ENCODE peak calls at places on chromosomes 13 and 19, in eight cellular contexts. One of them, this sample, is unnamed.

GRCh38 chr13:51453308-51453958 is 597 bp upstream of the INTS6 start:
- DNase-seq in AG08395: peak
- DNase-seq in hepatic stellate cell: peak
- DNase-seq in ACHN: peak
- DNase-seq in DMS153: no peak
- DNase-seq in AG09309: no peak
- DNase-seq in ELR: no peak
- DNase-seq in activated CD4-positive, CD25-positive, alpha-beta regulatory T cell treated with anti-CD3 and anti-CD28 coated beads, Interleukin-2, amount 50 U/mL, for 16 hours: peak
- DNase-seq in this sample: peak

GRCh38 chr19:2151339-2152229 is at the start of gene AP3D1:
- DNase-seq in AG08395: peak
- DNase-seq in hepatic stellate cell: peak
- DNase-seq in ACHN: peak
- DNase-seq in DMS153: peak
- DNase-seq in AG09309: peak
- DNase-seq in ELR: peak
- DNase-seq in activated CD4-positive, CD25-positive, alpha-beta regulatory T cell treated with anti-CD3 and anti-CD28 coated beads, Interleukin-2, amount 50 U/mL, for 16 hours: peak
- DNase-seq in this sample: peak

GRCh38 chr19:43784981-43785808 is 4.4 kb upstream of the KCNN4 start:
- DNase-seq in AG08395: peak
- DNase-seq in hepatic stellate cell: peak
- DNase-seq in ACHN: peak
- DNase-seq in DMS153: peak
- DNase-seq in AG09309: no peak
- DNase-seq in ELR: peak
- DNase-seq in activated CD4-positive, CD25-positive, alpha-beta regulatory T cell treated with anti-CD3 and anti-CD28 coated beads, Interleukin-2, amount 50 U/mL, for 16 hours: no peak
- DNase-seq in this sample: no peak

GRCh38 chr19:47630594-47630993 is 21.7 kb downstream of the BICRA start:
- DNase-seq in AG08395: no peak
- DNase-seq in hepatic stellate cell: no peak
- DNase-seq in ACHN: no peak
- DNase-seq in DMS153: no peak
- DNase-seq in AG09309: no peak
- DNase-seq in ELR: no peak
- DNase-seq in activated CD4-positive, CD25-positive, alpha-beta regulatory T cell treated with anti-CD3 and anti-CD28 coated beads, Interleukin-2, amount 50 U/mL, for 16 hours: no peak
- DNase-seq in this sample: no peak

GRCh38 chr13:79528759-79529191 is 47.8 kb downstream of the NDFIP2 start:
- DNase-seq in AG08395: no peak
- DNase-seq in hepatic stellate cell: no peak
- DNase-seq in ACHN: no peak
- DNase-seq in DMS153: no peak
- DNase-seq in AG09309: no peak
- DNase-seq in ELR: peak
- DNase-seq in activated CD4-positive, CD25-positive, alpha-beta regulatory T cell treated with anti-CD3 and anti-CD28 coated beads, Interleukin-2, amount 50 U/mL, for 16 hours: no peak
- DNase-seq in this sample: no peak

GRCh38 chr19:28394705-28395104 is 818.2 kb downstream of the UQCRFS1 start:
- DNase-seq in AG08395: no peak
- DNase-seq in hepatic stellate cell: no peak
- DNase-seq in ACHN: no peak
- DNase-seq in DMS153: no peak
- DNase-seq in AG09309: no peak
- DNase-seq in ELR: no peak
- DNase-seq in activated CD4-positive, CD25-positive, alpha-beta regulatory T cell treated with anti-CD3 and anti-CD28 coated beads, Interleukin-2, amount 50 U/mL, for 16 hours: no peak
- DNase-seq in this sample: no peak

GRCh38 chr13:73187106-73187505 is 128.3 kb downstream of the KLF5 start:
- DNase-seq in AG08395: no peak
- DNase-seq in hepatic stellate cell: no peak
- DNase-seq in ACHN: no peak
- DNase-seq in DMS153: no peak
- DNase-seq in AG09309: no peak
- DNase-seq in ELR: no peak
- DNase-seq in activated CD4-positive, CD25-positive, alpha-beta regulatory T cell treated with anti-CD3 and anti-CD28 coated beads, Interleukin-2, amount 50 U/mL, for 16 hours: no peak
- DNase-seq in this sample: no peak

GRCh38 chr19:12913011-12913561 is 6.0 kb downstream of the SYCE2 start:
- DNase-seq in AG08395: peak
- DNase-seq in hepatic stellate cell: peak
- DNase-seq in ACHN: no peak
- DNase-seq in DMS153: peak
- DNase-seq in AG09309: no peak
- DNase-seq in ELR: peak
- DNase-seq in activated CD4-positive, CD25-positive, alpha-beta regulatory T cell treated with anti-CD3 and anti-CD28 coated beads, Interleukin-2, amount 50 U/mL, for 16 hours: no peak
- DNase-seq in this sample: peak

GRCh38 chr19:17109962-17110598 is 34.5 kb downstream of the MYO9B start:
- DNase-seq in AG08395: no peak
- DNase-seq in hepatic stellate cell: no peak
- DNase-seq in ACHN: no peak
- DNase-seq in DMS153: no peak
- DNase-seq in AG09309: no peak
- DNase-seq in ELR: no peak
- DNase-seq in activated CD4-positive, CD25-positive, alpha-beta regulatory T cell treated with anti-CD3 and anti-CD28 coated beads, Interleukin-2, amount 50 U/mL, for 16 hours: no peak
- DNase-seq in this sample: no peak

GRCh38 chr19:51166846-51167490 is 24.9 kb downstream of the SIGLEC7 start:
- DNase-seq in AG08395: no peak
- DNase-seq in hepatic stellate cell: no peak
- DNase-seq in ACHN: no peak
- DNase-seq in DMS153: no peak
- DNase-seq in AG09309: no peak
- DNase-seq in ELR: no peak
- DNase-seq in activated CD4-positive, CD25-positive, alpha-beta regulatory T cell treated with anti-CD3 and anti-CD28 coated beads, Interleukin-2, amount 50 U/mL, for 16 hours: no peak
- DNase-seq in this sample: no peak

GRCh38 chr19:11626252-11626651 is 29.0 kb downstream of the ZNF627 start:
- DNase-seq in AG08395: no peak
- DNase-seq in hepatic stellate cell: no peak
- DNase-seq in ACHN: no peak
- DNase-seq in DMS153: no peak
- DNase-seq in AG09309: no peak
- DNase-seq in ELR: no peak
- DNase-seq in activated CD4-positive, CD25-positive, alpha-beta regulatory T cell treated with anti-CD3 and anti-CD28 coated beads, Interleukin-2, amount 50 U/mL, for 16 hours: no peak
- DNase-seq in this sample: no peak